ENCODE peak calls at places on chromosomes 1 and 21, in eight cellular contexts. A is GM06990, O is thoracic aorta, F is MCF 10A, K is WTC11, S is tibial artery, V is lower lobe of right lung, D is suprapubic skin. H is an unnamed sample.

GRCh38 chr1:7485086-7485780 is 285.9 kb upstream of the VAMP3 start:
- DNase-seq in D (no peak), A (no peak), O (no peak), F (no peak), V (no peak), S (no peak), K (no peak), H (no peak)

GRCh38 chr1:53878492-53879105 is 11.0 kb downstream of the YIPF1 start:
- DNase-seq in A (no peak), S (no peak), F (peak; percentile 59), O (no peak), K (no peak), V (no peak), D (no peak), H (no peak)

GRCh38 chr1:204384636-204385354 is 25.1 kb upstream of the PLEKHA6 start:
- DNase-seq in S (peak; percentile 61), O (no peak), V (no peak), F (peak; percentile 86), D (no peak), A (no peak), K (no peak), H (peak; percentile 31)

GRCh38 chr21:28675265-28676041 is 317.2 kb downstream of the LTN1 start:
- DNase-seq in O (no peak), F (peak; percentile 21), S (peak; percentile 48), V (no peak), D (no peak), K (no peak), A (no peak), H (no peak)

GRCh38 chr1:76583237-76583868 is 283.9 kb upstream of the ST6GALNAC5 start:
- DNase-seq in D (no peak), S (no peak), K (no peak), O (no peak), V (no peak), F (no peak), A (no peak), H (no peak)

GRCh38 chr21:22885079-22885478 is 1886.9 kb downstream of the NCAM2 start:
- DNase-seq in O (no peak), V (no peak), K (no peak), D (no peak), F (peak; percentile 28), A (no peak), S (no peak), H (no peak)

GRCh38 chr1:227445746-227446145 is 117.6 kb upstream of the ZNF678 start:
- DNase-seq in S (no peak), A (no peak), F (peak; percentile 42), K (no peak), V (no peak), O (no peak), D (no peak), H (no peak)

GRCh38 chr21:45544449-45545235 is 2.4 kb upstream of the SLC19A1 start:
- DNase-seq in K (no peak), D (no peak), F (no peak), S (no peak), O (no peak), V (peak; percentile 27), A (no peak), H (peak; percentile 3)

GRCh38 chr1:201895913-201896807 is 7.5 kb downstream of the SHISA4 start:
- DNase-seq in F (peak; percentile 95), A (peak; percentile 77), K (peak; percentile 97), D (peak; percentile 88), V (peak; percentile 88), O (peak; percentile 70), S (peak; percentile 92), H (peak; percentile 91)

GRCh38 chr1:7447093-7447492 is 324.0 kb upstream of the VAMP3 start:
- DNase-seq in D (no peak), V (no peak), K (no peak), A (no peak), F (no peak), O (no peak), S (no peak), H (no peak)

GRCh38 chr1:22255341-22256212 is 112.7 kb upstream of the WNT4 start:
- DNase-seq in K (no peak), D (no peak), S (no peak), F (no peak), A (no peak), V (no peak), O (no peak), H (no peak)

GRCh38 chr1:170262540-170262939 is 116.8 kb downstream of the NTMT2 start:
- DNase-seq in V (no peak), F (no peak), K (no peak), O (no peak), A (no peak), S (no peak), D (no peak), H (no peak)

GRCh38 chr1:12458571-12458970 is 159.4 kb downstream of the DHRS3 start:
- DNase-seq in K (no peak), F (no peak), O (no peak), V (no peak), S (no peak), A (no peak), D (no peak), H (no peak)

GRCh38 chr1:217478450-217478849 is 152.4 kb downstream of the GPATCH2 start:
- DNase-seq in K (no peak), F (no peak), A (no peak), S (no peak), D (no peak), V (no peak), O (no peak), H (no peak)

GRCh38 chr1:151416231-151416630 is 16.9 kb downstream of the PSMB4 start:
- DNase-seq in D (no peak), F (peak; percentile 44), K (no peak), S (no peak), O (no peak), V (no peak), A (no peak), H (no peak)

DNA sequence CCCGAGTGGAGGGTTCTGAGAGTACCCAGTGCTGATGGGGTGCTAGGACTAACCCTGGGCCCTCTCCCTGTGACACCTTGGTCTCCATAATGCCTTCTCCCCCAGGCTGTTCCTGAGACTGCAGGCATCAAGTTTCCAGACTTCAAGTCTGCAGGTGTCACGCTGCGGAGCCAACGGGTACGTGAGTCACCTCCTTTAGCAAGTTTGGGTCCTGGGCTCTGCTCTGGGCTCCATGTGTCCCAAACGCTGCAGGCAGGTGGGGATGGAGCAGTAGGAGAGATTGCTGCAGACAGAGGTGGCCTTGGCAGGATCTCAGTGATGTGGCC is 6.0 kb downstream of the DMAP1 start:
- DNase-seq in O (no peak), S (no peak), K (no peak), F (no peak), D (no peak), V (no peak), A (no peak), H (no peak)
- TF ChIP-seq CTCF in O (no peak), S (no peak), K (no peak), F (no peak), D (no peak), V (no peak), A (no peak), H (no peak)

GRCh38 chr1:229033480-229033879 is 237.4 kb upstream of the RAB4A start:
- DNase-seq in D (no peak), V (no peak), A (no peak), K (no peak), S (no peak), O (no peak), F (no peak), H (no peak)

GRCh38 chr1:229030642-229031390 is 240.1 kb upstream of the RAB4A start:
- DNase-seq in K (no peak), A (no peak), V (no peak), S (no peak), D (no peak), O (no peak), F (no peak), H (no peak)

GRCh38 chr1:229031491-229032341 is 239.2 kb upstream of the RAB4A start:
- DNase-seq in O (no peak), D (no peak), A (no peak), S (no peak), F (no peak), K (no peak), V (no peak), H (no peak)

GRCh38 chr1:229034246-229034645 is 236.7 kb upstream of the RAB4A start:
- DNase-seq in K (no peak), V (no peak), S (no peak), O (no peak), A (no peak), D (no peak), F (no peak), H (no peak)

DNA sequence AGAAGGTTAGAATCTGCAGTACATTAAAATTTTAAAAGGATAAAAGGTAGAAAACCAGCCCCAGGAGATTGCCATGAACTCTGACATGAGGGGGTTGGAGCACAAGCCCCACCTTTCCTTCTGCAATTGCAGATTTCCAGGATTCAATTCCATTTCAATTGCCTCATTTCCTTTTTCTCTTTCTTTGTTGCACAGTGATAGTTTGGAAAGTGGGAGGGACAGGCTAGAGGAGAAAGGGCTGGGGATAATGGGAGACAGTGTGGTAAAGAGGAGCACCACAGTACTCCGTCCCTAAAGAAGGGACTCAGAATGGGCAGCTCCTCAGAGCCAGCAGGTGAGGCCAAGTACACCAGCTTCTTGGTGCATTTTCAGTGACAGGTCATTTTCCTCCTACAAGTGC is 238.5 kb upstream of the RAB4A start:
- DNase-seq in S (no peak), O (no peak), D (no peak), F (peak; percentile 20), K (no peak), V (no peak), A (no peak), H (no peak)
- TF ChIP-seq CTCF in S (no peak), O (no peak), D (no peak), F (no peak), K (no peak), V (no peak), A (no peak), H (no peak)

GRCh38 chr1:114755006-114755936 is 2.5 kb downstream of the CSDE1 start:
- DNase-seq in V (no peak), D (no peak), O (no peak), K (no peak), S (no peak), F (no peak), A (no peak), H (no peak)

GRCh38 chr1:114756949-114757454 is 782 bp downstream of the CSDE1 start:
- DNase-seq in F (peak; percentile 71), O (peak; percentile 13), V (peak; percentile 58), A (no peak), S (peak; percentile 60), D (peak; percentile 83), K (peak; percentile 51), H (peak; percentile 23)

GRCh38 chr1:114756009-114756892 is 1.5 kb downstream of the CSDE1 start:
- DNase-seq in V (no peak), A (peak; percentile 51), O (no peak), K (no peak), F (no peak), D (no peak), S (no peak), H (no peak)

GRCh38 chr1:114758251-114758832 is 558 bp upstream of the CSDE1 start:
- DNase-seq in V (no peak), A (no peak), D (no peak), S (no peak), O (no peak), F (peak; percentile 22), K (no peak), H (no peak)

GRCh38 chr1:114757455-114758250 is at the start of gene CSDE1:
- DNase-seq in A (peak; percentile 96), V (peak; percentile 98), O (peak; percentile 92), K (peak; percentile 98), D (peak; percentile 99), S (peak; percentile 97), F (peak; percentile 98), H (peak; percentile 98)
- TF ChIP-seq CTCF in A (peak; percentile 42), V (peak; percentile 41), O (peak; percentile 24), K (no peak), D (no peak), S (no peak), F (no peak), H (peak; percentile 53)

GRCh38 chr1:106360252-106360651 is 696.2 kb upstream of the PRMT6 start:
- DNase-seq in O (no peak), K (no peak), D (no peak), S (no peak), F (no peak), V (no peak), A (no peak), H (no peak)
- TF ChIP-seq CTCF in O (no peak), K (no peak), D (no peak), S (no peak), F (peak; percentile 20), V (no peak), A (peak; percentile 3), H (no peak)